ENCODE peak calls at places on chromosomes 16 and 17, in ten cellular contexts. One of them, this sample, is unnamed.

GRCh38 chr16:57531635-57532220 is 4.6 kb downstream of the CCDC102A start:
- DNase-seq in stomach: no peak
- DNase-seq in fibroblast of lung: no peak
- DNase-seq in GM13976: no peak
- DNase-seq in lung: no peak
- DNase-seq in ascending aorta: no peak
- DNase-seq in neural crest cell: no peak
- DNase-seq in SK-N-SH: peak
- DNase-seq in body of pancreas: no peak
- DNase-seq in keratinocyte: no peak
- DNase-seq in this sample: no peak

GRCh38 chr17:61451538-61452300 is 503 bp upstream of the TBX4 start:
- DNase-seq in stomach: no peak
- DNase-seq in fibroblast of lung: no peak
- DNase-seq in GM13976: no peak
- DNase-seq in lung: no peak
- DNase-seq in ascending aorta: no peak
- DNase-seq in neural crest cell: no peak
- DNase-seq in SK-N-SH: no peak
- DNase-seq in body of pancreas: no peak
- DNase-seq in keratinocyte: no peak
- DNase-seq in this sample: no peak

GRCh38 chr16:3518983-3519343 is 18.2 kb downstream of the CLUAP1 start:
- DNase-seq in stomach: no peak
- DNase-seq in fibroblast of lung: no peak
- DNase-seq in GM13976: no peak
- DNase-seq in lung: no peak
- DNase-seq in ascending aorta: no peak
- DNase-seq in neural crest cell: no peak
- DNase-seq in SK-N-SH: no peak
- DNase-seq in body of pancreas: no peak
- DNase-seq in keratinocyte: no peak
- DNase-seq in this sample: no peak

GRCh38 chr17:60390223-60390622 is 1.7 kb downstream of the USP32 start:
- DNase-seq in stomach: no peak
- DNase-seq in fibroblast of lung: peak
- DNase-seq in GM13976: no peak
- DNase-seq in lung: peak
- DNase-seq in ascending aorta: no peak
- DNase-seq in neural crest cell: no peak
- DNase-seq in SK-N-SH: peak
- DNase-seq in body of pancreas: peak
- DNase-seq in keratinocyte: peak
- DNase-seq in this sample: no peak

GRCh38 chr17:74767111-74767516 is 9.0 kb downstream of the NAT9 start:
- DNase-seq in stomach: no peak
- DNase-seq in fibroblast of lung: no peak
- DNase-seq in GM13976: no peak
- DNase-seq in lung: no peak
- DNase-seq in ascending aorta: no peak
- DNase-seq in neural crest cell: no peak
- DNase-seq in SK-N-SH: no peak
- DNase-seq in body of pancreas: no peak
- DNase-seq in keratinocyte: no peak
- DNase-seq in this sample: no peak

GRCh38 chr16:83619381-83620150 is 188.2 kb upstream of the HSBP1 start:
- DNase-seq in stomach: no peak
- DNase-seq in fibroblast of lung: no peak
- DNase-seq in GM13976: no peak
- DNase-seq in lung: no peak
- DNase-seq in ascending aorta: no peak
- DNase-seq in neural crest cell: no peak
- DNase-seq in SK-N-SH: no peak
- DNase-seq in body of pancreas: no peak
- DNase-seq in keratinocyte: no peak
- DNase-seq in this sample: no peak

GRCh38 chr16:30063893-30064745 is 1.4 kb upstream of the ALDOA start:
- DNase-seq in stomach: peak
- DNase-seq in fibroblast of lung: peak
- DNase-seq in GM13976: peak
- DNase-seq in lung: peak
- DNase-seq in ascending aorta: peak
- DNase-seq in neural crest cell: no peak
- DNase-seq in SK-N-SH: peak
- DNase-seq in body of pancreas: peak
- DNase-seq in keratinocyte: no peak
- DNase-seq in this sample: peak

GRCh38 chr16:88069397-88070168 is 118.3 kb downstream of the BANP start:
- DNase-seq in stomach: peak
- DNase-seq in fibroblast of lung: no peak
- DNase-seq in GM13976: peak
- DNase-seq in lung: no peak
- DNase-seq in ascending aorta: no peak
- DNase-seq in neural crest cell: no peak
- DNase-seq in SK-N-SH: no peak
- DNase-seq in body of pancreas: no peak
- DNase-seq in keratinocyte: no peak
- DNase-seq in this sample: no peak

GRCh38 chr16:71883849-71884638 is at the start of gene ZNF821:
- DNase-seq in stomach: peak
- DNase-seq in fibroblast of lung: peak
- DNase-seq in GM13976: peak
- DNase-seq in lung: peak
- DNase-seq in ascending aorta: no peak
- DNase-seq in neural crest cell: peak
- DNase-seq in SK-N-SH: peak
- DNase-seq in body of pancreas: peak
- DNase-seq in keratinocyte: no peak
- DNase-seq in this sample: peak

GRCh38 chr16:15897834-15898254 is 9.4 kb upstream of the CEP20 start:
- DNase-seq in stomach: no peak
- DNase-seq in fibroblast of lung: peak
- DNase-seq in GM13976: peak
- DNase-seq in lung: no peak
- DNase-seq in ascending aorta: no peak
- DNase-seq in neural crest cell: no peak
- DNase-seq in SK-N-SH: no peak
- DNase-seq in body of pancreas: no peak
- DNase-seq in keratinocyte: no peak
- DNase-seq in this sample: no peak

GRCh38 chr16:69443809-69444611 is 19.6 kb downstream of the CYB5B start:
- DNase-seq in stomach: no peak
- DNase-seq in fibroblast of lung: no peak
- DNase-seq in GM13976: no peak
- DNase-seq in lung: no peak
- DNase-seq in ascending aorta: no peak
- DNase-seq in neural crest cell: no peak
- DNase-seq in SK-N-SH: peak
- DNase-seq in body of pancreas: no peak
- DNase-seq in keratinocyte: no peak
- DNase-seq in this sample: peak

GRCh38 chr16:89478576-89479221 is 11.7 kb downstream of the ANKRD11 start:
- DNase-seq in stomach: no peak
- DNase-seq in fibroblast of lung: peak
- DNase-seq in GM13976: no peak
- DNase-seq in lung: no peak
- DNase-seq in ascending aorta: no peak
- DNase-seq in neural crest cell: no peak
- DNase-seq in SK-N-SH: no peak
- DNase-seq in body of pancreas: no peak
- DNase-seq in keratinocyte: no peak
- DNase-seq in this sample: no peak

GRCh38 chr16:566475-567361 is at the start of gene NHLRC4:
- DNase-seq in stomach: peak
- DNase-seq in fibroblast of lung: peak
- DNase-seq in GM13976: peak
- DNase-seq in lung: peak
- DNase-seq in ascending aorta: no peak
- DNase-seq in neural crest cell: peak
- DNase-seq in SK-N-SH: peak
- DNase-seq in body of pancreas: peak
- DNase-seq in keratinocyte: no peak
- DNase-seq in this sample: peak

GRCh38 chr16:1444730-1445517 is 568 bp upstream of the CCDC154 start:
- DNase-seq in stomach: no peak
- DNase-seq in fibroblast of lung: no peak
- DNase-seq in GM13976: no peak
- DNase-seq in lung: no peak
- DNase-seq in ascending aorta: no peak
- DNase-seq in neural crest cell: no peak
- DNase-seq in SK-N-SH: no peak
- DNase-seq in body of pancreas: no peak
- DNase-seq in keratinocyte: no peak
- DNase-seq in this sample: no peak

DNA sequence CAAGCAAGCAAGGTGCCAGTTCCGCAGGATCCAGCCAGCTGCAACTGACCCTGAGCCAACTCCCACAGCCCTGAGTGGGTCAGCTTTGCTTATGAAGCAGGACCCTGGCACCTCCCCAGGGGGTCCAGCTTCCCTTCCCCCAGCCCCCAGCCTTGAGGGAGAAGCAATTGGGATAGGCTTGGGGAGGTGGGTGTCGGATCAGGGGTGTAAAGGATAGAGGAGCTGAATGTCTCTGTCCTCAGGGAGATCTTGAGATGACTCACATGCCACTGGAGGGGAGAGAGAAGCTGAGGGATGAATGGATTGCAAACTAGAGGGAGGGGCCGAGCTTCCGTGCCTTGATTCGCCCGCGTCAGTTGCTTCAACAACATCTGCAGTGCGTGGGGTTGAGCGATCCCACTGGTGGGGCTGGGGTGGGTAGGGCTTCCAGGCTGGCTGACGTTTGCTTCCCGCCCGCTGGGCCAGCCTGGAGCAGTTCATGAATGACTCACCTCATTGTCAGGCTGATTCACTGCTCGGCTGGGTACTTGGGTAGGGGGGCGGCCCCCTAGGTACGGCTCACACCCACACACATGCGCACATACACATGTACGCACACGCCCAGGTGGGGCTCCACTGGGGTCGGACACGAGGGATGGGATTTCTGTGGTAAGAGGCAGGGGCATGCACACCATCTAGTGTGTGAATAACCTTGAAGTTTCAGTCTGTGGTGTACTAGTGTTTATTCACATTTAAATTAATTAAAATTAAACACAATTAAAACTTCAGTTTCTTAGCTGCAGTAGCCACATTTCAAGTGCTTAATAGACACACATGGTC is 3.6 kb upstream of the HROB start:
- DNase-seq in stomach: peak
- DNase-seq in fibroblast of lung: peak
- DNase-seq in GM13976: peak
- DNase-seq in lung: peak
- DNase-seq in ascending aorta: peak
- DNase-seq in neural crest cell: peak
- DNase-seq in SK-N-SH: peak
- DNase-seq in body of pancreas: peak
- DNase-seq in keratinocyte: peak
- DNase-seq in this sample: peak
- TF ChIP-seq CTCF in stomach: no peak
- TF ChIP-seq CTCF in fibroblast of lung: no peak
- TF ChIP-seq CTCF in GM13976: no peak
- TF ChIP-seq CTCF in lung: no peak
- TF ChIP-seq CTCF in ascending aorta: no peak
- TF ChIP-seq CTCF in neural crest cell: no peak
- TF ChIP-seq CTCF in SK-N-SH: no peak
- TF ChIP-seq CTCF in body of pancreas: no peak
- TF ChIP-seq CTCF in keratinocyte: no peak
- TF ChIP-seq CTCF in this sample: no peak

DNA sequence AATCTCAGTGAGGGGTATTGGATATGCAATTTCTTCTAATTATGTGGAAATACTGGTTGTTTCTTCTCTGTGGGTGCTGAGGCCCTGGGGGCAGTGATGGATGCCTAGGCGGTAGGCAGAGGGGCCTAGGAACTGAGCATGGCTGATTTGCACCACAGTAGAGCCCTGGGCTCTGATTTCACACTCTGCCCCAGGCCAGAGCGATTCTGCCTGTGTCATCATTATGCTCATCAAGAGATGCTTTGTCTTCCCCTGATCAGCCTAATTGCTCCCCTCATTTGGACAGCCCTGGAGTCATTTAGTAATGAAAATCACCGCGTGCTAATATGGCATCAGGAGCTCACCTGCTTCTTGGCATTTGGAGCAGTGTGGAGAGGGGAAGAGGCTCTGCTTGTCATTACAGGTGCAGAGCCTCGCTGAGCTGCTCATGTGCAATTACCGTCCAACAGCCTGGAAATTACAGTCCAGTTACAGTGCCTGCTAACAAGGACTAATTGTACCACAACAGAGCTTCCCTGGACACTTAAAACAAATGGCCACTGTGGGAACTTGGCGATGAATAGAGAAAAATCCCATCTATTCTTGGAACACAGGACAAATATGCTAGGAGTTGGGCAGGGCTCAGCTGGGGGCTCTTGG is 157.1 kb upstream of the WSCD1 start:
- DNase-seq in stomach: no peak
- DNase-seq in fibroblast of lung: no peak
- DNase-seq in GM13976: no peak
- DNase-seq in lung: no peak
- DNase-seq in ascending aorta: no peak
- DNase-seq in neural crest cell: no peak
- DNase-seq in SK-N-SH: no peak
- DNase-seq in body of pancreas: no peak
- DNase-seq in keratinocyte: no peak
- DNase-seq in this sample: no peak
- TF ChIP-seq CTCF in stomach: no peak
- TF ChIP-seq CTCF in fibroblast of lung: no peak
- TF ChIP-seq CTCF in GM13976: no peak
- TF ChIP-seq CTCF in lung: no peak
- TF ChIP-seq CTCF in ascending aorta: no peak
- TF ChIP-seq CTCF in neural crest cell: no peak
- TF ChIP-seq CTCF in SK-N-SH: no peak
- TF ChIP-seq CTCF in body of pancreas: no peak
- TF ChIP-seq CTCF in keratinocyte: no peak
- TF ChIP-seq CTCF in this sample: no peak

GRCh38 chr17:7038025-7038862 is 2.4 kb downstream of the SLC16A13 start:
- DNase-seq in stomach: no peak
- DNase-seq in fibroblast of lung: no peak
- DNase-seq in GM13976: no peak
- DNase-seq in lung: no peak
- DNase-seq in ascending aorta: no peak
- DNase-seq in neural crest cell: no peak
- DNase-seq in SK-N-SH: peak
- DNase-seq in body of pancreas: no peak
- DNase-seq in keratinocyte: no peak
- DNase-seq in this sample: no peak
- TF ChIP-seq CTCF in stomach: no peak
- TF ChIP-seq CTCF in fibroblast of lung: no peak
- TF ChIP-seq CTCF in GM13976: no peak
- TF ChIP-seq CTCF in lung: no peak
- TF ChIP-seq CTCF in ascending aorta: no peak
- TF ChIP-seq CTCF in neural crest cell: peak
- TF ChIP-seq CTCF in SK-N-SH: no peak
- TF ChIP-seq CTCF in body of pancreas: no peak
- TF ChIP-seq CTCF in keratinocyte: no peak
- TF ChIP-seq CTCF in this sample: peak

DNA sequence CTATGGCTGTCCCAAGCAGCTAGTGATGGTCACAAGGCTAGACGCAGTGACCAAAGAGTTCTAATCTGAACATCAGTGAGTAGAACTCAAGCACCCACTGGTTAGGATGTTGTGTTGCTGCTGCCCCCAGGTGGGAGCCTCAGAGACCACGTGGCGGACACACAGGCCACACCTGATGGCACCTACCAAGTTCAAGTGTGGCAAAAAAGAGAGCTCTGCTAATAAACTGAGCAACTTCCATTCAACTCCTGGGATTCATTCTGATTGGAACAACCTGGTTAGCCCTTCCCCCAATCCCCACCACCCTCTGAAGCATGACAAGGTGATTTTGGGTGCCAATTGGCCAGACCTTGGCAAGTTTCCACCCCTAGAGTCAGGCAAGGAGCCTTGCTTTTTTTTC is 3.5 kb upstream of the LCMT1 start:
- DNase-seq in stomach: no peak
- DNase-seq in fibroblast of lung: no peak
- DNase-seq in GM13976: peak
- DNase-seq in lung: no peak
- DNase-seq in ascending aorta: no peak
- DNase-seq in neural crest cell: no peak
- DNase-seq in SK-N-SH: peak
- DNase-seq in body of pancreas: no peak
- DNase-seq in keratinocyte: no peak
- DNase-seq in this sample: peak
- TF ChIP-seq CTCF in stomach: no peak
- TF ChIP-seq CTCF in fibroblast of lung: no peak
- TF ChIP-seq CTCF in GM13976: peak
- TF ChIP-seq CTCF in lung: no peak
- TF ChIP-seq CTCF in ascending aorta: no peak
- TF ChIP-seq CTCF in neural crest cell: no peak
- TF ChIP-seq CTCF in SK-N-SH: no peak
- TF ChIP-seq CTCF in body of pancreas: no peak
- TF ChIP-seq CTCF in keratinocyte: no peak
- TF ChIP-seq CTCF in this sample: peak